ENCODE peak calls at places on chromosomes 6 and 20, in six cellular contexts. T is keratinocyte, X is A549, J is coronary artery, S is neural crest cell, U is mesothelial cell of epicardium. I is an unnamed sample.

GRCh38 chr20:5402903-5403531 is 86.3 kb upstream of the PROKR2 start:
- DNase-seq in T (no peak), X (peak; percentile 53), J (no peak), S (peak; percentile 46), U (no peak), I (no peak)

GRCh38 chr20:13493143-13493542 is 145.6 kb downstream of the TASP1 start:
- DNase-seq in T (no peak), X (no peak), J (no peak), S (no peak), U (no peak), I (no peak)

GRCh38 chr6:148367418-148368024 is 24.9 kb downstream of the SASH1 start:
- DNase-seq in T (no peak), X (no peak), J (peak; percentile 80), S (no peak), U (no peak), I (no peak)

GRCh38 chr6:160297310-160297709 is 38.7 kb upstream of the SLC22A2 start:
- DNase-seq in T (no peak), X (peak; percentile 29), J (no peak), S (no peak), U (no peak), I (no peak)

GRCh38 chr6:134628154-134628553 is 310.2 kb upstream of the SGK1 start:
- DNase-seq in T (no peak), X (no peak), J (no peak), S (no peak), U (no peak), I (no peak)

GRCh38 chr6:72218125-72218524 is 331.8 kb downstream of the RIMS1 start:
- DNase-seq in T (no peak), X (peak; percentile 37), J (no peak), S (peak; percentile 41), U (no peak), I (peak; percentile 28)

GRCh38 chr6:154343473-154344308 is 12.9 kb downstream of the IPCEF1 start:
- DNase-seq in T (peak; percentile 17), X (peak; percentile 43), J (no peak), S (no peak), U (no peak), I (no peak)

GRCh38 chr6:108362455-108362854 is 67.6 kb downstream of the AFG1L start:
- DNase-seq in T (no peak), X (no peak), J (no peak), S (no peak), U (no peak), I (no peak)

GRCh38 chr6:10567256-10568041 is 46.3 kb downstream of the GCNT2 start:
- DNase-seq in T (no peak), X (peak; percentile 38), J (no peak), S (no peak), U (no peak), I (no peak)

GRCh38 chr6:7730852-7731251 is 5.0 kb downstream of the BMP6 start:
- DNase-seq in T (no peak), X (peak; percentile 65), J (no peak), S (no peak), U (no peak), I (no peak)

GRCh38 chr6:156924241-156924640 is 147.1 kb downstream of the ARID1B start:
- DNase-seq in T (no peak), X (no peak), J (no peak), S (no peak), U (no peak), I (no peak)

GRCh38 chr6:115972679-115973078 is 88.0 kb downstream of the FRK start:
- DNase-seq in T (no peak), X (peak; percentile 10), J (no peak), S (no peak), U (no peak), I (no peak)

GRCh38 chr20:43843096-43843964 is 71.3 kb upstream of the TOX2 start:
- DNase-seq in T (peak; percentile 21), X (peak; percentile 72), J (no peak), S (no peak), U (no peak), I (no peak)

GRCh38 chr6:167255918-167256553 is 35.1 kb upstream of the UNC93A start:
- DNase-seq in T (no peak), X (no peak), J (no peak), S (no peak), U (no peak), I (no peak)

GRCh38 chr6:34143884-34144580 is 1.9 kb downstream of the GRM4 start:
- DNase-seq in T (no peak), X (peak; percentile 58), J (no peak), S (peak; percentile 75), U (peak; percentile 34), I (peak; percentile 90)

GRCh38 chr6:161949531-161949930 is 675.7 kb upstream of the AGPAT4 start:
- DNase-seq in T (no peak), X (no peak), J (no peak), S (no peak), U (no peak), I (no peak)

GRCh38 chr6:15682965-15683822 is 20.4 kb upstream of the DTNBP1 start:
- DNase-seq in T (no peak), X (no peak), J (no peak), S (no peak), U (no peak), I (no peak)

GRCh38 chr6:47247227-47247797 is 62.4 kb downstream of the TNFRSF21 start:
- DNase-seq in T (no peak), X (no peak), J (no peak), S (no peak), U (no peak), I (no peak)

DNA sequence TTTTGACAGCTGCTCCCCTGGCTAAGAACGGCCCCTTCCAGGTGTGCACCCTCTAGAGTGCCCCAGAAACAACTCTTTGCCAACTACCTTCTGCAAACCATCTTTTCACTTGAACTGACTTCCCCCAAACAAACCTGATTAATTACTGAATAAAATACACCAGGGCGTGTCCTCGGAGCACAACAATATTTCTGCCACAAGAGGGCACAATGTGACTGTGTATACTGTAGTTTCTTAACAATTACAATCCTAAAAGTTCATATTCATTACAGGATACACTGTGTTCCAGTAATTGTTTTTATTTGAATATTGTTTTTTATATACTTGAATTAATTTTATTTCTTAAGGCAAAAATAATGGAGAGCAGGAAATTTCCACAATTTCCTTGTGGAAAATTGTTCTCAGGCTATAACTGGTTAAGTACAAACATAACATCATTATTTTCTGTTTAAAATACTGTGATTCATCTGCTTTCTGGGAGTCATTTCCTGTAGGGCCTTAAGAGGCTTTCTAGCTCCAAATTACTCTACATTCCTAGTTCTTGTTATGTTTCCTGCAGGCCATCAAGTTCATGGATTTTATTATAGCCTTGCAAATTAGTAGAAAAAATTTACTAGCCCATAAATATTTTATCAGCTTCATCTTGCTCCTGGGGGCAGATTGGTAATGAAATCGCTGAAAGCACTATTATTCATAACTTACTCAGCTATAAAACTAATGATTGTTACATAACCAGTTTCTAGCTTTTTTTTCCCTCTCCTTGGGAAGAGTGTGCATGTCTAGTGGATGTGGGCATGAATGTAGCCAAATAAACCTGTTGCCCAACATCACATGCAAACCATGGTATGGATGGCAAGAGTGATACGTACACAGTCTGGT is 51.9 kb upstream of the SLC22A16 start:
- DNase-seq in T (peak; percentile 88), X (peak; percentile 49), J (no peak), S (peak; percentile 46), U (no peak), I (no peak)
- TF ChIP-seq CTCF in T (peak; percentile 74), X (peak; percentile 87), J (peak; percentile 76), S (peak; percentile 95), U (peak; percentile 77), I (peak; percentile 99)

GRCh38 chr20:36306557-36307411 is 645 bp downstream of the DLGAP4 start:
- DNase-seq in T (no peak), X (no peak), J (peak; percentile 58), S (no peak), U (no peak), I (peak; percentile 85)

GRCh38 chr20:36307412-36308317 is 1.5 kb downstream of the DLGAP4 start:
- DNase-seq in T (no peak), X (no peak), J (peak; percentile 64), S (no peak), U (no peak), I (no peak)

GRCh38 chr20:36303831-36304230 is 2.3 kb upstream of the DLGAP4 start:
- DNase-seq in T (no peak), X (no peak), J (no peak), S (no peak), U (no peak), I (no peak)

GRCh38 chr20:36304786-36305495 is 1.2 kb upstream of the DLGAP4 start:
- DNase-seq in T (no peak), X (no peak), J (no peak), S (no peak), U (no peak), I (no peak)

DNA sequence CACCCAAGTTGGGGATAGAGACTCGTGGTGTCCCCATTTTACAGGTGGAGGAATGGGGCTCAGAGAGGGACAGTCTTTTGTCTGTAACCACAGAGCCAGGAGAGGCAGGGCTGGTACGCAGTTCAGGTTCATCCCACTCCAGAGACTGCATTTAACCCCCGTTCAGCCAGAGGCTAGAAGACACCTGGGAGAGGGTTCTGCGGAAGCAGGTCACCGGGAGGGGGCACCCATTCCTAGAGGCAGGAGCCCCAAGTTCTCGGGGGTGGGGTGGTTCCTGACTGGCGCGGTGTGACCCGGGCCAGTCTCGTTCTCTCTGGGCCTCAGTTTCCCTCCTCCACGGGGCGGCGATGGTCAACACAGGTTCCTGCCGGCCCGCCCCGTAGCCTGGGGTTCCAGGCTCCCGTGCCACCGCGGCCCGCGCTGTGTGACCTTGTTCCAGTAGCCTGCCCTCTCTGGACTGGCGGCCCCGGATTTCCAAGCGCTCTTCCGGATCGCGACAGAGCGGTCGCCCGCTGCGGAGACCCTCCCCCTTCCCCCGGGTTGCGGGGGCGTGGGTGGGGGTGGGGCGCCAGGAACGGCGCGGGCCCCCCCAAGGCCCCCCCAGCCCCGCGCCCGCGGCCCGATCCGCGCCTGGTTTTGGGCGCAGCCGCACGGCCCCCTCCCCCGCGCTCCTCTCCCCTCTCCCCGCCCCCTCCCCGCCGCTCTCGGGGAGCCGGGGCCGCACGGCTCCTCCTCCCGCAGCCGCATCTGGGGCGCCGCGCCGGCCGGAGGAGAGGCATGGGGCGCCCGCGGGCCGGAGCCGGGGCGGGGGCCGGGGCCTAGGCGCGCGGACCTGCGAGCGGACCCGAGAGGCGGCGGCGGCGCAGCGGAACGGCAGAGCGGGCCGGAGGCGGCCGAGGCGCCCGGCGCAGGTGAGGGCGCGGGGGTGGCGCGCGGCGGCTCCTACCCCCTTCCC is at the start of gene DLGAP4:
- DNase-seq in T (no peak), X (no peak), J (peak; percentile 9), S (no peak), U (no peak), I (no peak)
- TF ChIP-seq CTCF in T (peak; percentile 9), X (no peak), J (no peak), S (no peak), U (no peak), I (no peak)

GRCh38 chr20:2603816-2604505 is 48.5 kb upstream of the NOP56 start:
- DNase-seq in T (no peak), X (no peak), J (no peak), S (no peak), U (no peak), I (no peak)
- TF ChIP-seq CTCF in T (no peak), X (no peak), J (no peak), S (no peak), U (no peak), I (no peak)

DNA sequence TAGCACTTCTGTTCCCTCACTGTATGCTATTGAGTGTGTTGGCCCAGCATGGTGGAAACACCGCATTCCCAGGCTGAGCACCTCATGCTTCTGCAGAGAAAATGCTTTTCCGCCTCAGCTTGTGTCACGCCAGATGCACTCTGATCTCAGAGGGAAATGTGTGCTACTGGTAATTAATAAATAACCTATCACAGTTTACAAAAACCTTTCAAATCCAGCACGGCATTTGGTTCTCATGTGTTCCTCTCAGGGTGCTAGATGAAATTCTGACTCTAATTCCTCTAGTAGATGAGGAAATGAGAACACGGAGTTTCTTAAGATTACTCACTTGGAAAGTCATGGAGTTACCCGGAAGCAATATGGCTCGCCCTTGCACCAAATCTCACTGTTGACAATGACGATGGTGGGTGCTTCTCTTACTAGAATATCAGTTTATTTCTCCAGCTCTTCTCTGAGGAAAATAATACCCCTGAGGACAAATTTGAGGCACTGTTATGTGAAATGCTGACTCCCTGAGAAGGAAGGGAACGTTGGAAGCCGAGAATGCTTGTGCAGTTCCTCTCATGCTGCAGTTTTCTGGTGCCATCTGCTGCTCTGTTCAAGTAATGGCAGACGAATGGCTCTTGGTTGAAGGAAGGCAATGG is 116.6 kb downstream of the RNF144B start:
- DNase-seq in T (peak; percentile 45), X (peak; percentile 76), J (no peak), S (peak; percentile 41), U (no peak), I (no peak)
- TF ChIP-seq CTCF in T (peak; percentile 98), X (peak; percentile 92), J (peak; percentile 70), S (peak; percentile 92), U (peak; percentile 55), I (peak; percentile 100)